ENCODE peak calls at places on chromosomes 11 and 22, in seven cellular contexts. One of them, this sample, is unnamed.

GRCh38 chr11:2792376-2793250 is 92.8 kb upstream of the KCNQ1OT1 start:
- DNase-seq in GM23338: peak; percentile 47
- DNase-seq in GM23248: no peak
- DNase-seq in K562: no peak
- DNase-seq in OCI-LY7: no peak
- DNase-seq in IMR-90: no peak
- DNase-seq in H9: peak; percentile 28
- DNase-seq in this sample: no peak

GRCh38 chr11:77698896-77699295 is 61.3 kb upstream of the CLNS1A start:
- DNase-seq in GM23338: no peak
- DNase-seq in GM23248: no peak
- DNase-seq in K562: no peak
- DNase-seq in OCI-LY7: no peak
- DNase-seq in IMR-90: no peak
- DNase-seq in H9: no peak
- DNase-seq in this sample: no peak

GRCh38 chr11:119895981-119896380 is 167.0 kb upstream of the NECTIN1 start:
- DNase-seq in GM23338: no peak
- DNase-seq in GM23248: no peak
- DNase-seq in K562: no peak
- DNase-seq in OCI-LY7: no peak
- DNase-seq in IMR-90: no peak
- DNase-seq in H9: no peak
- DNase-seq in this sample: no peak

GRCh38 chr11:106012744-106013143 is 9.3 kb downstream of the MSANTD4 start:
- DNase-seq in GM23338: no peak
- DNase-seq in GM23248: peak; percentile 54
- DNase-seq in K562: no peak
- DNase-seq in OCI-LY7: no peak
- DNase-seq in IMR-90: peak; percentile 95
- DNase-seq in H9: no peak
- DNase-seq in this sample: no peak

GRCh38 chr22:21933413-21933812 is 19.2 kb downstream of the PPM1F start:
- DNase-seq in GM23338: no peak
- DNase-seq in GM23248: no peak
- DNase-seq in K562: no peak
- DNase-seq in OCI-LY7: no peak
- DNase-seq in IMR-90: no peak
- DNase-seq in H9: no peak
- DNase-seq in this sample: no peak

GRCh38 chr22:30205281-30206115 is 41.1 kb downstream of the LIF start:
- DNase-seq in GM23338: no peak
- DNase-seq in GM23248: peak; percentile 97
- DNase-seq in K562: no peak
- DNase-seq in OCI-LY7: no peak
- DNase-seq in IMR-90: peak; percentile 100
- DNase-seq in H9: no peak
- DNase-seq in this sample: no peak

GRCh38 chr11:87134524-87135106 is 96.9 kb downstream of the TMEM135 start:
- DNase-seq in GM23338: no peak
- DNase-seq in GM23248: no peak
- DNase-seq in K562: no peak
- DNase-seq in OCI-LY7: no peak
- DNase-seq in IMR-90: no peak
- DNase-seq in H9: no peak
- DNase-seq in this sample: no peak

GRCh38 chr11:24312464-24313238 is 184.2 kb upstream of the LUZP2 start:
- DNase-seq in GM23338: no peak
- DNase-seq in GM23248: peak; percentile 1
- DNase-seq in K562: no peak
- DNase-seq in OCI-LY7: no peak
- DNase-seq in IMR-90: peak; percentile 84
- DNase-seq in H9: no peak
- DNase-seq in this sample: no peak

GRCh38 chr22:35766654-35767580 is 49.2 kb downstream of the APOL5 start:
- DNase-seq in GM23338: peak; percentile 56
- DNase-seq in GM23248: peak; percentile 33
- DNase-seq in K562: no peak
- DNase-seq in OCI-LY7: no peak
- DNase-seq in IMR-90: no peak
- DNase-seq in H9: no peak
- DNase-seq in this sample: no peak

GRCh38 chr22:34902335-34902734 is 163.6 kb upstream of the ISX start:
- DNase-seq in GM23338: no peak
- DNase-seq in GM23248: no peak
- DNase-seq in K562: no peak
- DNase-seq in OCI-LY7: no peak
- DNase-seq in IMR-90: no peak
- DNase-seq in H9: no peak
- DNase-seq in this sample: no peak

GRCh38 chr11:80899381-80899780 is 1458.6 kb upstream of the TENM4 start:
- DNase-seq in GM23338: no peak
- DNase-seq in GM23248: peak; percentile 48
- DNase-seq in K562: no peak
- DNase-seq in OCI-LY7: no peak
- DNase-seq in IMR-90: no peak
- DNase-seq in H9: no peak
- DNase-seq in this sample: no peak

GRCh38 chr11:60280412-60280811 is at the start of gene MS4A4A:
- DNase-seq in GM23338: no peak
- DNase-seq in GM23248: no peak
- DNase-seq in K562: no peak
- DNase-seq in OCI-LY7: peak; percentile 48
- DNase-seq in IMR-90: no peak
- DNase-seq in H9: no peak
- DNase-seq in this sample: peak; percentile 44

GRCh38 chr22:42938976-42939375 is 76.0 kb downstream of the PACSIN2 start:
- DNase-seq in GM23338: no peak
- DNase-seq in GM23248: peak; percentile 30
- DNase-seq in K562: no peak
- DNase-seq in OCI-LY7: no peak
- DNase-seq in IMR-90: no peak
- DNase-seq in H9: no peak
- DNase-seq in this sample: no peak

GRCh38 chr22:42938449-42938848 is 76.5 kb downstream of the PACSIN2 start:
- DNase-seq in GM23338: no peak
- DNase-seq in GM23248: no peak
- DNase-seq in K562: no peak
- DNase-seq in OCI-LY7: no peak
- DNase-seq in IMR-90: no peak
- DNase-seq in H9: no peak
- DNase-seq in this sample: no peak

GRCh38 chr22:42939941-42940653 is 74.9 kb downstream of the PACSIN2 start:
- DNase-seq in GM23338: no peak
- DNase-seq in GM23248: peak; percentile 89
- DNase-seq in K562: no peak
- DNase-seq in OCI-LY7: no peak
- DNase-seq in IMR-90: peak; percentile 90
- DNase-seq in H9: no peak
- DNase-seq in this sample: no peak

GRCh38 chr22:42937164-42937854 is 77.6 kb downstream of the PACSIN2 start:
- DNase-seq in GM23338: no peak
- DNase-seq in GM23248: peak; percentile 95
- DNase-seq in K562: peak; percentile 52
- DNase-seq in OCI-LY7: peak; percentile 30
- DNase-seq in IMR-90: peak; percentile 87
- DNase-seq in H9: peak; percentile 23
- DNase-seq in this sample: no peak

GRCh38 chr22:42939451-42939881 is 75.5 kb downstream of the PACSIN2 start:
- DNase-seq in GM23338: peak; percentile 47
- DNase-seq in GM23248: peak; percentile 43
- DNase-seq in K562: no peak
- DNase-seq in OCI-LY7: no peak
- DNase-seq in IMR-90: no peak
- DNase-seq in H9: no peak
- DNase-seq in this sample: no peak
- H4K20me1 ChIP-seq in GM23338: peaks cover 50% of the 10 kb centered on the region
- H4K20me1 ChIP-seq in GM23248: no peaks in the 10 kb centered on the region
- H4K20me1 ChIP-seq in K562: peaks cover 41% of the 10 kb centered on the region
- H4K20me1 ChIP-seq in OCI-LY7: no peaks in the 10 kb centered on the region
- H4K20me1 ChIP-seq in IMR-90: peaks cover 42% of the 10 kb centered on the region
- H4K20me1 ChIP-seq in H9: no peaks in the 10 kb centered on the region
- H4K20me1 ChIP-seq in this sample: peaks cover 63% of the 10 kb centered on the region

GRCh38 chr11:72850832-72851231 is 36.6 kb downstream of the ATG16L2 start:
- DNase-seq in GM23338: no peak
- DNase-seq in GM23248: no peak
- DNase-seq in K562: no peak
- DNase-seq in OCI-LY7: no peak
- DNase-seq in IMR-90: no peak
- DNase-seq in H9: no peak
- DNase-seq in this sample: no peak
- H4K20me1 ChIP-seq in GM23338: no peaks in the 10 kb centered on the region
- H4K20me1 ChIP-seq in GM23248: no peaks in the 10 kb centered on the region
- H4K20me1 ChIP-seq in K562: no peaks in the 10 kb centered on the region
- H4K20me1 ChIP-seq in OCI-LY7: no peaks in the 10 kb centered on the region
- H4K20me1 ChIP-seq in IMR-90: no peaks in the 10 kb centered on the region
- H4K20me1 ChIP-seq in H9: no peaks in the 10 kb centered on the region
- H4K20me1 ChIP-seq in this sample: no peaks in the 10 kb centered on the region

GRCh38 chr11:110431212-110432073 is 1.7 kb downstream of the FDX1 start:
- DNase-seq in GM23338: no peak
- DNase-seq in GM23248: peak; percentile 32
- DNase-seq in K562: no peak
- DNase-seq in OCI-LY7: peak; percentile 48
- DNase-seq in IMR-90: peak; percentile 31
- DNase-seq in H9: no peak
- DNase-seq in this sample: peak; percentile 80
- H4K20me1 ChIP-seq in GM23338: no peaks in the 10 kb centered on the region
- H4K20me1 ChIP-seq in GM23248: peaks cover 5% of the 10 kb centered on the region
- H4K20me1 ChIP-seq in K562: no peaks in the 10 kb centered on the region
- H4K20me1 ChIP-seq in OCI-LY7: peaks cover 16% of the 10 kb centered on the region
- H4K20me1 ChIP-seq in IMR-90: peaks cover 31% of the 10 kb centered on the region
- H4K20me1 ChIP-seq in H9: no peaks in the 10 kb centered on the region
- H4K20me1 ChIP-seq in this sample: peaks cover 35% of the 10 kb centered on the region

GRCh38 chr11:64038500-64038899 is 2.8 kb downstream of the FLRT1 start:
- DNase-seq in GM23338: no peak
- DNase-seq in GM23248: no peak
- DNase-seq in K562: no peak
- DNase-seq in OCI-LY7: no peak
- DNase-seq in IMR-90: no peak
- DNase-seq in H9: no peak
- DNase-seq in this sample: no peak

GRCh38 chr11:64037027-64037633 is 1.4 kb downstream of the FLRT1 start:
- DNase-seq in GM23338: peak; percentile 61
- DNase-seq in GM23248: no peak
- DNase-seq in K562: no peak
- DNase-seq in OCI-LY7: no peak
- DNase-seq in IMR-90: no peak
- DNase-seq in H9: no peak
- DNase-seq in this sample: no peak

GRCh38 chr11:64040684-64041267 is 5.0 kb downstream of the FLRT1 start:
- DNase-seq in GM23338: peak; percentile 74
- DNase-seq in GM23248: no peak
- DNase-seq in K562: peak; percentile 54
- DNase-seq in OCI-LY7: peak; percentile 12
- DNase-seq in IMR-90: no peak
- DNase-seq in H9: peak; percentile 72
- DNase-seq in this sample: peak; percentile 64

GRCh38 chr11:64041846-64042245 is 6.1 kb downstream of the FLRT1 start:
- DNase-seq in GM23338: no peak
- DNase-seq in GM23248: no peak
- DNase-seq in K562: no peak
- DNase-seq in OCI-LY7: no peak
- DNase-seq in IMR-90: no peak
- DNase-seq in H9: no peak
- DNase-seq in this sample: no peak

DNA sequence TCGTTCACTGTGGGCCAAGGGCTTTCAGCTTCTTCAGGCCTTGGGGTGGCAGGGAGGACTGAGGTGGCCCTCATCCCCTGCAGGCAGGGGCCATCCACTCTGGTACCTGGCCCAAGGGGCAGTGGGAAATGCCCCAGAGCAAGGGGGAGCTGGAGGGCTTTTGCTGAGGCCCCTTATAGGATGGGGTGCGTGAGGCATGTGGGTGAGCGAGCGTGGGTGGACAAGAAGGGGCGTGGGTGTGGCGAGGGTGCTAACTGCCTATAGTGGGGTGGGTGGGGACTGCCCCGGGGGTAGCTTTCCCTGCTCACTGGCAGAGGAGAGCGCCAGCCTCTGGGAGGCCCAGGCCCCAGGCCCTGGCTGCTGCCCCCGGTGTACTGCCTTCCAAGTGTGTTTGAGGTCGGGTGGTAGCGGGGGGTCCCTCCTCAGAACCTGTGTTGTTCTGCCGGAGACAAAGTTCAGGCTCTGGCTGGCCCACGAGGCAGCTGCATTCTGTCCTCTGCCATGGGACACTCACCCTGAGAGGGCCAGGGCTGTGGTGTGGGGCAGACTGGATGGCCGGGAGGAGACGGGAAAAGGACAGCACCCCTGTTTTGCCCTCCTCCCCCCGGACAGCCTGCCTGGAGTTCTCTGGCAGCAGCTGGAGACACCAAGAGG is 3.4 kb downstream of the FLRT1 start:
- DNase-seq in GM23338: no peak
- DNase-seq in GM23248: no peak
- DNase-seq in K562: no peak
- DNase-seq in OCI-LY7: no peak
- DNase-seq in IMR-90: no peak
- DNase-seq in H9: no peak
- DNase-seq in this sample: no peak
- H4K20me1 ChIP-seq in GM23338: no peaks in the 10 kb centered on the region
- H4K20me1 ChIP-seq in GM23248: no peaks in the 10 kb centered on the region
- H4K20me1 ChIP-seq in K562: peaks cover 52% of the 10 kb centered on the region
- H4K20me1 ChIP-seq in OCI-LY7: no peaks in the 10 kb centered on the region
- H4K20me1 ChIP-seq in IMR-90: peaks cover 3% of the 10 kb centered on the region
- H4K20me1 ChIP-seq in H9: peaks cover 2% of the 10 kb centered on the region
- H4K20me1 ChIP-seq in this sample: no peaks in the 10 kb centered on the region

GRCh38 chr11:62539238-62539925 is 7.2 kb downstream of the AHNAK start:
- DNase-seq in GM23338: no peak
- DNase-seq in GM23248: peak; percentile 96
- DNase-seq in K562: peak; percentile 41
- DNase-seq in OCI-LY7: no peak
- DNase-seq in IMR-90: peak; percentile 93
- DNase-seq in H9: no peak
- DNase-seq in this sample: peak; percentile 34

GRCh38 chr11:62540804-62541671 is 5.6 kb downstream of the AHNAK start:
- DNase-seq in GM23338: no peak
- DNase-seq in GM23248: peak; percentile 54
- DNase-seq in K562: no peak
- DNase-seq in OCI-LY7: peak; percentile 67
- DNase-seq in IMR-90: peak; percentile 4
- DNase-seq in H9: no peak
- DNase-seq in this sample: no peak

GRCh38 chr11:62535802-62536201 is 10.8 kb downstream of the AHNAK start:
- DNase-seq in GM23338: no peak
- DNase-seq in GM23248: peak; percentile 36
- DNase-seq in K562: no peak
- DNase-seq in OCI-LY7: no peak
- DNase-seq in IMR-90: no peak
- DNase-seq in H9: no peak
- DNase-seq in this sample: peak; percentile 2

GRCh38 chr11:62536301-62536957 is 10.2 kb downstream of the AHNAK start:
- DNase-seq in GM23338: peak; percentile 53
- DNase-seq in GM23248: peak; percentile 29
- DNase-seq in K562: no peak
- DNase-seq in OCI-LY7: no peak
- DNase-seq in IMR-90: no peak
- DNase-seq in H9: no peak
- DNase-seq in this sample: peak; percentile 17

GRCh38 chr11:62538470-62539237 is 8.0 kb downstream of the AHNAK start:
- DNase-seq in GM23338: no peak
- DNase-seq in GM23248: peak; percentile 53
- DNase-seq in K562: no peak
- DNase-seq in OCI-LY7: peak; percentile 35
- DNase-seq in IMR-90: no peak
- DNase-seq in H9: no peak
- DNase-seq in this sample: peak; percentile 29
- H4K20me1 ChIP-seq in GM23338: no peaks in the 10 kb centered on the region
- H4K20me1 ChIP-seq in GM23248: peaks cover 51% of the 10 kb centered on the region
- H4K20me1 ChIP-seq in K562: no peaks in the 10 kb centered on the region
- H4K20me1 ChIP-seq in OCI-LY7: no peaks in the 10 kb centered on the region
- H4K20me1 ChIP-seq in IMR-90: peaks cover 100% of the 10 kb centered on the region
- H4K20me1 ChIP-seq in H9: no peaks in the 10 kb centered on the region
- H4K20me1 ChIP-seq in this sample: no peaks in the 10 kb centered on the region